ENCODE peak calls at places on chromosomes 3 and 15, in four cellular contexts. M is GM23248, W is psoas muscle, Y is brain microvascular endothelial cell. H is an unnamed sample.

GRCh38 chr15:68310811-68311463 is 33.4 kb downstream of the FEM1B start:
- DNase-seq in Y (no peak), M (no peak), W (no peak), H (peak; percentile 46)

GRCh38 chr3:25007974-25008658 is 419.9 kb upstream of the RARB start:
- DNase-seq in W (no peak), M (no peak), Y (peak; percentile 23), H (no peak)

GRCh38 chr15:87496109-87496508 is 760.4 kb downstream of the NTRK3 start:
- DNase-seq in M (no peak), Y (no peak), W (no peak), H (no peak)

GRCh38 chr15:57640935-57641682 is 49.4 kb downstream of the MYZAP start:
- DNase-seq in Y (peak; percentile 20), M (peak; percentile 52), W (no peak), H (no peak)

GRCh38 chr15:89910891-89911626 is 1.7 kb downstream of the ARPIN start:
- DNase-seq in Y (no peak), W (no peak), M (no peak), H (no peak)

GRCh38 chr3:126373146-126373613 is 16.0 kb upstream of the KLF15 start:
- DNase-seq in M (no peak), Y (no peak), W (peak; percentile 21), H (peak; percentile 27)

GRCh38 chr15:101641134-101641764 is 10.9 kb downstream of the TM2D3 start:
- DNase-seq in M (peak; percentile 80), Y (peak; percentile 68), W (peak; percentile 76), H (peak; percentile 52)

GRCh38 chr15:77107531-77108355 is 36.8 kb upstream of the TSPAN3 start:
- DNase-seq in Y (peak; percentile 67), W (peak; percentile 73), M (peak; percentile 56), H (no peak)

GRCh38 chr3:98012974-98013373 is 22.1 kb downstream of the GABRR3 start:
- DNase-seq in W (no peak), Y (no peak), M (peak; percentile 65), H (no peak)

GRCh38 chr15:62758126-62758951 is 284.2 kb upstream of the TPM1 start:
- DNase-seq in M (peak; percentile 96), W (peak; percentile 63), Y (peak; percentile 77), H (no peak)

GRCh38 chr3:29759443-29760033 is 478.7 kb downstream of the RBMS3 start:
- DNase-seq in W (no peak), M (peak; percentile 70), Y (no peak), H (no peak)

GRCh38 chr15:60184579-60184978 is 180.5 kb downstream of the FOXB1 start:
- DNase-seq in W (no peak), Y (no peak), M (peak; percentile 4), H (no peak)

GRCh38 chr3:46080124-46080991 is 53.1 kb upstream of the XCR1 start:
- DNase-seq in W (no peak), M (peak; percentile 34), Y (no peak), H (no peak)

GRCh38 chr15:99057020-99057419 is 47.9 kb upstream of the SYNM start:
- DNase-seq in M (no peak), W (peak; percentile 39), Y (no peak), H (no peak)

GRCh38 chr15:99059010-99059981 is 45.6 kb upstream of the SYNM start:
- DNase-seq in Y (peak; percentile 61), W (peak; percentile 89), M (peak; percentile 93), H (peak; percentile 94)

GRCh38 chr15:99057697-99058420 is 47.0 kb upstream of the SYNM start:
- DNase-seq in M (no peak), W (peak; percentile 62), Y (no peak), H (no peak)

GRCh38 chr15:99055555-99056134 is 48.1 kb upstream of the PGPEP1L start:
- DNase-seq in Y (no peak), W (no peak), M (no peak), H (no peak)

GRCh38 chr15:99058421-99058870 is 46.4 kb upstream of the SYNM start:
- DNase-seq in M (no peak), W (peak; percentile 50), Y (no peak), H (no peak)
- H3K27ac ChIP-seq in M (no peak overlapping the region), W (peak overlapping the region; percentile 90), Y (no peak overlapping the region), H (peak overlapping the region; percentile 28)

GRCh38 chr3:54353547-54354339 is 231.4 kb downstream of the CACNA2D3 start:
- DNase-seq in W (no peak), M (no peak), Y (no peak), H (no peak)
- H3K36me3 ChIP-seq in W (no peaks in the 10 kb centered on the region), M (no peaks in the 10 kb centered on the region), Y (no peaks in the 10 kb centered on the region), H (no peaks in the 10 kb centered on the region)

GRCh38 chr3:23835807-23836206 is 30.1 kb downstream of the UBE2E1 start:
- DNase-seq in M (no peak), W (no peak), Y (no peak), H (no peak)
- H3K27ac ChIP-seq in M (no peak overlapping the region), W (no peak overlapping the region), Y (no peak overlapping the region), H (no peak overlapping the region)

GRCh38 chr3:47645551-47645950 is 66.9 kb upstream of the CSPG5 start:
- DNase-seq in M (peak; percentile 27), Y (no peak), W (no peak), H (no peak)
- H3K36me3 ChIP-seq in M (peaks cover 22% of the 10 kb centered on the region), Y (peaks cover 4% of the 10 kb centered on the region), W (peaks cover 2% of the 10 kb centered on the region), H (no peaks in the 10 kb centered on the region)